ENCODE peak calls at places on chromosome 12, in four cellular contexts. K is CD4-positive, alpha-beta T cell; U is stimulated activated CD4-positive, alpha-beta T cell treated with anti-CD3 and anti-CD28 coated beads, TNF-alpha, amount 100 ng/mL, for 4 hours; F is astrocyte of the hippocampus. A is an unnamed sample.

GRCh38 chr12:106080111-106080732 is 58.5 kb downstream of the NUAK1 start:
- DNase-seq in K (no peak), U (no peak), F (peak), A (no peak)

GRCh38 chr12:126915309-126915708 is 1351.7 kb upstream of the TMEM132C start:
- DNase-seq in K (no peak), U (no peak), F (no peak), A (no peak)

GRCh38 chr12:53057816-53058500 is 8.1 kb downstream of the TNS2 start:
- DNase-seq in K (no peak), U (no peak), F (no peak), A (no peak)

GRCh38 chr12:6367065-6367968 is 8.0 kb downstream of the SCNN1A start:
- DNase-seq in K (peak), U (no peak), F (peak), A (no peak)

GRCh38 chr12:130074661-130075406 is 87.4 kb upstream of the FZD10 start:
- DNase-seq in K (no peak), U (no peak), F (no peak), A (no peak)

GRCh38 chr12:82326905-82327503 is 31.2 kb downstream of the CCDC59 start:
- DNase-seq in K (no peak), U (no peak), F (peak), A (peak)

GRCh38 chr12:6280053-6280469 is 30.4 kb upstream of the PLEKHG6 start:
- DNase-seq in K (no peak), U (no peak), F (peak), A (peak)

GRCh38 chr12:24222968-24223367 is 273.5 kb upstream of the SOX5 start:
- DNase-seq in K (no peak), U (no peak), F (peak), A (no peak)

GRCh38 chr12:107903377-107904061 is 129.0 kb downstream of the ASCL4 start:
- DNase-seq in K (no peak), U (no peak), F (peak), A (peak)

GRCh38 chr12:74441872-74442271 is 95.8 kb upstream of the ATXN7L3B start:
- DNase-seq in K (no peak), U (no peak), F (no peak), A (no peak)

GRCh38 chr12:78035913-78036658 is 205.4 kb downstream of the NAV3 start:
- DNase-seq in K (no peak), U (no peak), F (peak), A (no peak)

GRCh38 chr12:104049278-104050257 is at the start of gene GLT8D2:
- DNase-seq in K (no peak), U (no peak), F (peak), A (peak)

GRCh38 chr12:20342111-20342510 is 26.2 kb upstream of the PDE3A start:
- DNase-seq in K (no peak), U (no peak), F (peak), A (no peak)

GRCh38 chr12:2862876-2863275 is 6.0 kb upstream of the TEX52 start:
- DNase-seq in K (no peak), U (no peak), F (no peak), A (no peak)

GRCh38 chr12:22283006-22283506 is 51.5 kb downstream of the ST8SIA1 start:
- DNase-seq in K (no peak), U (no peak), F (peak), A (no peak)

GRCh38 chr12:82904219-82904795 is 217.6 kb downstream of the TMTC2 start:
- DNase-seq in K (no peak), U (no peak), F (no peak), A (no peak)

GRCh38 chr12:68245071-68246021 is 8.1 kb downstream of the IL22 start:
- DNase-seq in K (no peak), U (no peak), F (peak), A (no peak)

GRCh38 chr12:78759387-78759786 is 105.2 kb upstream of the SYT1 start:
- DNase-seq in K (no peak), U (no peak), F (peak), A (no peak)

GRCh38 chr12:68290126-68290525 is 36.7 kb upstream of the IL22 start:
- DNase-seq in K (peak), U (no peak), F (no peak), A (no peak)

GRCh38 chr12:53476769-53477209 is 22.5 kb downstream of the MAP3K12 start:
- DNase-seq in K (no peak), U (no peak), F (peak), A (no peak)

GRCh38 chr12:114680498-114681148 is 3.4 kb downstream of the TBX3 start:
- DNase-seq in K (no peak), U (no peak), F (no peak), A (no peak)

A was measured in RWPE1.